ENCODE peak calls at places on chromosomes 2 and 18, in nine cellular contexts. S is skeletal muscle cell, N is substantia nigra, Y is AG08395, P is iris pigment epithelial cell, W is naive B cell, L is glutamatergic neuron, I is colonic mucosa, M is SK-N-SH. C is an unnamed sample.

GRCh38 chr2:202514732-202515131 is 120.0 kb upstream of the FAM117B start:
- DNase-seq in S (no peak), N (no peak), Y (no peak), P (no peak), W (no peak), L (no peak), I (no peak), M (no peak), C (no peak)

GRCh38 chr2:239735131-239735828 is 289.9 kb downstream of the NDUFA10 start:
- DNase-seq in S (no peak), N (peak), Y (no peak), P (no peak), W (no peak), L (no peak), I (no peak), M (no peak), C (no peak)

GRCh38 chr2:230423851-230424458 is 8.0 kb downstream of the SP100 start:
- DNase-seq in S (no peak), N (no peak), Y (no peak), P (peak), W (no peak), L (no peak), I (no peak), M (no peak), C (no peak)

GRCh38 chr2:233163486-233164103 is 87.9 kb upstream of the ATG16L1 start:
- DNase-seq in S (no peak), N (no peak), Y (no peak), P (no peak), W (no peak), L (no peak), I (no peak), M (no peak), C (no peak)

GRCh38 chr18:74473976-74474375 is 16.9 kb upstream of the DIPK1C start:
- DNase-seq in S (no peak), N (no peak), Y (no peak), P (no peak), W (no peak), L (no peak), I (no peak), M (no peak), C (no peak)

GRCh38 chr2:9897331-9897737 is 54.1 kb downstream of the TAF1B start:
- DNase-seq in S (peak), N (no peak), Y (peak), P (peak), W (no peak), L (no peak), I (peak), M (no peak), C (peak)

GRCh38 chr2:44441200-44441599 is 79.5 kb downstream of the CAMKMT start:
- DNase-seq in S (no peak), N (no peak), Y (peak), P (no peak), W (no peak), L (no peak), I (no peak), M (no peak), C (no peak)

GRCh38 chr2:36358317-36358659 is 2.7 kb downstream of the CRIM1 start:
- DNase-seq in S (no peak), N (no peak), Y (peak), P (peak), W (no peak), L (no peak), I (no peak), M (no peak), C (no peak)

GRCh38 chr2:60707750-60708371 is 48.2 kb upstream of the PAPOLG start:
- DNase-seq in S (no peak), N (no peak), Y (peak), P (peak), W (peak), L (no peak), I (no peak), M (peak), C (no peak)

GRCh38 chr2:62343636-62344349 is 147.9 kb downstream of the B3GNT2 start:
- DNase-seq in S (no peak), N (no peak), Y (no peak), P (no peak), W (no peak), L (no peak), I (no peak), M (no peak), C (peak)

GRCh38 chr2:180823546-180824141 is 156.8 kb upstream of the UBE2E3 start:
- DNase-seq in S (peak), N (no peak), Y (peak), P (peak), W (no peak), L (no peak), I (no peak), M (no peak), C (no peak)

GRCh38 chr2:38935568-38936172 is 46.0 kb downstream of the ARHGEF33 start:
- DNase-seq in S (no peak), N (no peak), Y (no peak), P (peak), W (no peak), L (no peak), I (no peak), M (no peak), C (no peak)

GRCh38 chr2:112075490-112076260 is 20.6 kb downstream of the TMEM87B start:
- DNase-seq in S (no peak), N (no peak), Y (no peak), P (peak), W (no peak), L (no peak), I (no peak), M (no peak), C (no peak)

GRCh38 chr2:124027182-124027581 is 2.1 kb downstream of the CNTNAP5 start:
- DNase-seq in S (no peak), N (no peak), Y (peak), P (peak), W (no peak), L (peak), I (no peak), M (peak), C (peak)

GRCh38 chr18:50061876-50062517 is 132.9 kb downstream of the MYO5B start:
- DNase-seq in S (no peak), N (no peak), Y (no peak), P (no peak), W (no peak), L (no peak), I (no peak), M (no peak), C (no peak)

GRCh38 chr18:29191263-29191662 is 1014.3 kb upstream of the CDH2 start:
- DNase-seq in S (no peak), N (no peak), Y (peak), P (peak), W (no peak), L (peak), I (no peak), M (no peak), C (no peak)

C was measured in epithelial cell of proximal tubule.